ENCODE peak calls at places on chromosomes 13 and 19, in five cellular contexts. A is stomach; B is activated naive CD8-positive, alpha-beta T cell treated with anti-CD3 and anti-CD28 coated beads for 36 hours; P is lung; W is HFFc6. T is an unnamed sample.

GRCh38 chr19:39969681-39970423 is 1.1 kb upstream of the PSMC4 start:
- DNase-seq in A (peak; percentile 26), B (no peak), P (no peak), W (no peak), T (no peak)

GRCh38 chr13:109684836-109685602 is 101.4 kb downstream of the IRS2 start:
- DNase-seq in A (peak; percentile 72), B (no peak), P (no peak), W (no peak), T (no peak)

GRCh38 chr13:34462843-34463242 is 479.2 kb upstream of the NBEA start:
- DNase-seq in A (peak; percentile 29), B (no peak), P (no peak), W (peak; percentile 75), T (no peak)

GRCh38 chr13:104953588-104953987 is 1581.9 kb downstream of the EFNB2 start:
- DNase-seq in A (no peak), B (no peak), P (no peak), W (no peak), T (no peak)

GRCh38 chr13:100608906-100609305 is 20.3 kb upstream of the GGACT start:
- DNase-seq in A (no peak), B (peak; percentile 19), P (no peak), W (no peak), T (peak; percentile 78)

GRCh38 chr13:97261254-97262015 is 39.3 kb downstream of the MBNL2 start:
- DNase-seq in A (no peak), B (no peak), P (no peak), W (no peak), T (no peak)

GRCh38 chr13:54637377-54637776 is 1608.8 kb downstream of the OLFM4 start:
- DNase-seq in A (no peak), B (no peak), P (no peak), W (no peak), T (no peak)

GRCh38 chr19:41327499-41328156 is 17.7 kb downstream of the CCDC97 start:
- DNase-seq in A (peak; percentile 87), B (peak; percentile 88), P (peak; percentile 82), W (no peak), T (peak; percentile 90)

GRCh38 chr13:92574499-92574898 is 652.1 kb upstream of the GPC6 start:
- DNase-seq in A (no peak), B (no peak), P (no peak), W (no peak), T (no peak)

GRCh38 chr13:40388617-40389016 is 277.8 kb downstream of the FOXO1 start:
- DNase-seq in A (peak; percentile 39), B (peak; percentile 81), P (no peak), W (peak; percentile 36), T (peak; percentile 58)

GRCh38 chr19:39156230-39156890 is 30.8 kb downstream of the PAK4 start:
- DNase-seq in A (peak; percentile 42), B (no peak), P (no peak), W (no peak), T (no peak)

GRCh38 chr19:45876411-45877197 is 9.3 kb downstream of the IRF2BP1 start:
- DNase-seq in A (peak; percentile 82), B (peak; percentile 55), P (no peak), W (no peak), T (peak; percentile 54)

GRCh38 chr13:99174533-99175100 is 26.0 kb upstream of the UBAC2 start:
- DNase-seq in A (no peak), B (no peak), P (no peak), W (no peak), T (no peak)